ENCODE peak calls at places on chromosomes 11 and 22, in four cellular contexts. A is SJSA1; N is immature natural killer cell; Z is stimulated activated CD4-positive, alpha-beta T cell treated with anti-CD3 and anti-CD28 coated beads, TNF-alpha, amount 100 ng/mL, for 48 hours. S is an unnamed sample.

GRCh38 chr11:43145653-43146052 is 166.1 kb upstream of the API5 start:
- DNase-seq in A (no peak), N (no peak), Z (no peak), S (no peak)

GRCh38 chr11:128738942-128739341 is 45.1 kb downstream of the FLI1 start:
- DNase-seq in A (no peak), N (no peak), Z (no peak), S (peak)

GRCh38 chr11:69416746-69417145 is 64.7 kb upstream of the LINC01488 start:
- DNase-seq in A (no peak), N (no peak), Z (no peak), S (no peak)

GRCh38 chr11:17719940-17720795 is 797 bp downstream of the MYOD1 start:
- DNase-seq in A (no peak), N (no peak), Z (no peak), S (no peak)

GRCh38 chr11:13036235-13036634 is 27.1 kb downstream of the RASSF10 start:
- DNase-seq in A (no peak), N (no peak), Z (no peak), S (no peak)

GRCh38 chr11:34564807-34565241 is 51.2 kb upstream of the ELF5 start:
- DNase-seq in A (no peak), N (no peak), Z (no peak), S (no peak)

GRCh38 chr11:118886681-118887111 is 3.0 kb downstream of the CXCR5 start:
- DNase-seq in A (no peak), N (no peak), Z (no peak), S (no peak)

GRCh38 chr11:10310301-10310841 is 5.5 kb downstream of the ADM start:
- DNase-seq in A (no peak), N (no peak), Z (no peak), S (no peak)

GRCh38 chr11:67052891-67053290 is 3.8 kb upstream of the RHOD start:
- DNase-seq in A (no peak), N (no peak), Z (no peak), S (no peak)

GRCh38 chr11:33062137-33062536 is 22.8 kb downstream of the TCP11L1 start:
- DNase-seq in A (no peak), N (no peak), Z (no peak), S (no peak)

GRCh38 chr22:27241430-27242110 is 560.0 kb downstream of the MN1 start:
- DNase-seq in A (no peak), N (no peak), Z (no peak), S (no peak)

GRCh38 chr11:44997566-44997965 is 46.9 kb upstream of the TP53I11 start:
- DNase-seq in A (no peak), N (no peak), Z (no peak), S (no peak)

GRCh38 chr11:102929966-102930365 is 25.6 kb downstream of the MMP13 start:
- DNase-seq in A (no peak), N (no peak), Z (no peak), S (no peak)

GRCh38 chr11:98772799-98773198 is 247.9 kb upstream of the CNTN5 start:
- DNase-seq in A (no peak), N (no peak), Z (no peak), S (no peak)

GRCh38 chr11:1442163-1442562 is 44.4 kb downstream of the MOB2 start:
- DNase-seq in A (no peak), N (no peak), Z (no peak), S (no peak)

GRCh38 chr22:34429314-34429713 is 509.0 kb upstream of the LARGE1 start:
- DNase-seq in A (no peak), N (no peak), Z (no peak), S (peak)

GRCh38 chr11:635945-636510 is 1.0 kb upstream of the DRD4 start:
- DNase-seq in A (no peak), N (no peak), Z (no peak), S (no peak)

GRCh38 chr22:23404689-23405365 is 175.3 kb downstream of the IGLL1 start:
- DNase-seq in A (no peak), N (no peak), Z (no peak), S (no peak)

GRCh38 chr11:71183878-71184277 is 68.5 kb downstream of the SHANK2 start:
- DNase-seq in A (no peak), N (no peak), Z (no peak), S (no peak)

GRCh38 chr11:113667801-113668200 is 38.3 kb downstream of the TMPRSS5 start:
- DNase-seq in A (no peak), N (no peak), Z (no peak), S (no peak)

GRCh38 chr11:47394050-47394321 is 14.4 kb upstream of the SLC39A13 start:
- DNase-seq in A (no peak), N (no peak), Z (no peak), S (no peak)

GRCh38 chr11:116828632-116829524 is 829 bp upstream of the APOC3 start:
- DNase-seq in A (no peak), N (no peak), Z (no peak), S (no peak)

GRCh38 chr22:24289138-24289537 is 18.5 kb downstream of the SPECC1L start:
- DNase-seq in A (peak), N (no peak), Z (no peak), S (no peak)

GRCh38 chr11:63999349-64000025 is 13.2 kb downstream of the OTUB1 start:
- DNase-seq in A (no peak), N (peak), Z (peak), S (no peak)

GRCh38 chr11:73716153-73717056 is 44.5 kb downstream of the RAB6A start:
- DNase-seq in A (no peak), N (no peak), Z (no peak), S (peak)

GRCh38 chr11:63835156-63835540 is 3.8 kb upstream of the MARK2 start:
- DNase-seq in A (no peak), N (no peak), Z (no peak), S (no peak)

GRCh38 chr22:30832407-30832987 is 136.1 kb downstream of the MORC2 start:
- DNase-seq in A (no peak), N (no peak), Z (no peak), S (no peak)

GRCh38 chr11:112665291-112665690 is 295.9 kb upstream of the NCAM1 start:
- DNase-seq in A (no peak), N (no peak), Z (no peak), S (no peak)

GRCh38 chr22:43488937-43489336 is 77.1 kb downstream of the MPPED1 start:
- DNase-seq in A (no peak), N (no peak), Z (no peak), S (no peak)

GRCh38 chr11:77411238-77411637 is 62.7 kb downstream of the PAK1 start:
- DNase-seq in A (no peak), N (no peak), Z (no peak), S (no peak)

GRCh38 chr11:19868871-19869270 is 156.2 kb downstream of the NAV2 start:
- DNase-seq in A (no peak), N (no peak), Z (no peak), S (no peak)

GRCh38 chr11:75492181-75492820 is 33.4 kb downstream of the GDPD5 start:
- DNase-seq in A (no peak), N (no peak), Z (peak), S (peak)

GRCh38 chr11:75475767-75476650 is 43.0 kb upstream of the KLHL35 start:
- DNase-seq in A (no peak), N (peak), Z (no peak), S (peak)

GRCh38 chr11:130428271-130428670 is at the start of gene ADAMTS8:
- DNase-seq in A (no peak), N (no peak), Z (no peak), S (no peak)

GRCh38 chr11:27205779-27206549 is 157.1 kb downstream of the CCDC34 start:
- DNase-seq in A (no peak), N (no peak), Z (no peak), S (no peak)

GRCh38 chr22:46674367-46674781 is 54.2 kb downstream of the GRAMD4 start:
- DNase-seq in A (no peak), N (peak), Z (peak), S (peak)

S was measured in Jurkat, Clone E6-1.